ENCODE peak calls at places on chromosomes 12 and 14, in four cellular contexts. One of them, this sample, is unnamed.

GRCh38 chr14:60350366-60350720 is 101.3 kb downstream of the PPM1A start:
- DNase-seq in progenitor cell of endocrine pancreas: no peak
- DNase-seq in iPS DF 6.9: no peak
- DNase-seq in activated T-helper 2 cell treated with anti-CD3 and anti-CD28 coated beads, Interferon-gamma antibody, Interleukin-2, Interleukin-4, amounts not matched to agents 10 μg/mL and 5 μg/mL and 100 μg/mL, durations not matched to agents 14 hours and 24 hours and 36 hours: no peak
- DNase-seq in this sample: peak

GRCh38 chr14:85483652-85484051 is 46.3 kb upstream of the FLRT2 start:
- DNase-seq in iPS DF 6.9: no peak
- DNase-seq in activated T-helper 2 cell treated with anti-CD3 and anti-CD28 coated beads, Interferon-gamma antibody, Interleukin-2, Interleukin-4, amounts not matched to agents 10 μg/mL and 5 μg/mL and 100 μg/mL, durations not matched to agents 14 hours and 24 hours and 36 hours: no peak
- DNase-seq in progenitor cell of endocrine pancreas: no peak
- DNase-seq in this sample: no peak

GRCh38 chr14:81219821-81220487 is 805 bp downstream of the GTF2A1 start:
- DNase-seq in progenitor cell of endocrine pancreas: no peak
- DNase-seq in activated T-helper 2 cell treated with anti-CD3 and anti-CD28 coated beads, Interferon-gamma antibody, Interleukin-2, Interleukin-4, amounts not matched to agents 10 μg/mL and 5 μg/mL and 100 μg/mL, durations not matched to agents 14 hours and 24 hours and 36 hours: peak
- DNase-seq in iPS DF 6.9: no peak
- DNase-seq in this sample: peak

GRCh38 chr14:103551338-103551762 is 11.1 kb downstream of the BAG5 start:
- DNase-seq in iPS DF 6.9: no peak
- DNase-seq in activated T-helper 2 cell treated with anti-CD3 and anti-CD28 coated beads, Interferon-gamma antibody, Interleukin-2, Interleukin-4, amounts not matched to agents 10 μg/mL and 5 μg/mL and 100 μg/mL, durations not matched to agents 14 hours and 24 hours and 36 hours: no peak
- DNase-seq in progenitor cell of endocrine pancreas: no peak
- DNase-seq in this sample: peak

GRCh38 chr14:102279688-102280348 is 25.1 kb downstream of the MOK start:
- DNase-seq in activated T-helper 2 cell treated with anti-CD3 and anti-CD28 coated beads, Interferon-gamma antibody, Interleukin-2, Interleukin-4, amounts not matched to agents 10 μg/mL and 5 μg/mL and 100 μg/mL, durations not matched to agents 14 hours and 24 hours and 36 hours: no peak
- DNase-seq in progenitor cell of endocrine pancreas: no peak
- DNase-seq in iPS DF 6.9: no peak
- DNase-seq in this sample: peak

GRCh38 chr12:53201170-53201541 is 5.9 kb downstream of the ITGB7 start:
- DNase-seq in activated T-helper 2 cell treated with anti-CD3 and anti-CD28 coated beads, Interferon-gamma antibody, Interleukin-2, Interleukin-4, amounts not matched to agents 10 μg/mL and 5 μg/mL and 100 μg/mL, durations not matched to agents 14 hours and 24 hours and 36 hours: no peak
- DNase-seq in progenitor cell of endocrine pancreas: no peak
- DNase-seq in iPS DF 6.9: no peak
- DNase-seq in this sample: peak

GRCh38 chr14:103372552-103373304 is 12.5 kb upstream of the MARK3 start:
- DNase-seq in progenitor cell of endocrine pancreas: no peak
- DNase-seq in activated T-helper 2 cell treated with anti-CD3 and anti-CD28 coated beads, Interferon-gamma antibody, Interleukin-2, Interleukin-4, amounts not matched to agents 10 μg/mL and 5 μg/mL and 100 μg/mL, durations not matched to agents 14 hours and 24 hours and 36 hours: no peak
- DNase-seq in iPS DF 6.9: no peak
- DNase-seq in this sample: peak

GRCh38 chr12:18849080-18849479 is 111.2 kb downstream of the CAPZA3 start:
- DNase-seq in activated T-helper 2 cell treated with anti-CD3 and anti-CD28 coated beads, Interferon-gamma antibody, Interleukin-2, Interleukin-4, amounts not matched to agents 10 μg/mL and 5 μg/mL and 100 μg/mL, durations not matched to agents 14 hours and 24 hours and 36 hours: no peak
- DNase-seq in iPS DF 6.9: no peak
- DNase-seq in progenitor cell of endocrine pancreas: no peak
- DNase-seq in this sample: no peak

GRCh38 chr12:52949413-52950331 is 754 bp downstream of the KRT18 start:
- DNase-seq in iPS DF 6.9: no peak
- DNase-seq in activated T-helper 2 cell treated with anti-CD3 and anti-CD28 coated beads, Interferon-gamma antibody, Interleukin-2, Interleukin-4, amounts not matched to agents 10 μg/mL and 5 μg/mL and 100 μg/mL, durations not matched to agents 14 hours and 24 hours and 36 hours: no peak
- DNase-seq in progenitor cell of endocrine pancreas: peak
- DNase-seq in this sample: no peak